ENCODE peak calls at places on chromosomes 12 and 14, in four cellular contexts. F, V, K and Z are unnamed samples.

GRCh38 chr14:66600416-66600815 is 92.5 kb downstream of the GPHN start:
- DNase-seq in F (no peak), V (peak), K (no peak), Z (no peak)

GRCh38 chr12:12992418-12993175 is 7.5 kb downstream of the HEBP1 start:
- DNase-seq in F (no peak), V (peak), K (no peak), Z (no peak)

GRCh38 chr12:111404362-111405148 is 1.2 kb upstream of the SH2B3 start:
- DNase-seq in F (no peak), V (no peak), K (peak), Z (peak)

GRCh38 chr14:31965735-31966598 is 111.1 kb upstream of the ARHGAP5 start:
- DNase-seq in F (no peak), V (no peak), K (no peak), Z (no peak)

GRCh38 chr14:98112211-98112780 is 1159.7 kb downstream of the BCL11B start:
- DNase-seq in F (no peak), V (no peak), K (no peak), Z (peak)

GRCh38 chr12:54749191-54749818 is 101.1 kb upstream of the DCD start:
- DNase-seq in F (peak), V (peak), K (peak), Z (peak)

GRCh38 chr14:64680013-64680674 is 24.1 kb upstream of the PLEKHG3 start:
- DNase-seq in F (no peak), V (peak), K (no peak), Z (peak)

GRCh38 chr12:103680591-103681065 is 93.6 kb downstream of the STAB2 start:
- DNase-seq in F (no peak), V (peak), K (no peak), Z (no peak)

GRCh38 chr12:102452605-102453004 is 27.8 kb downstream of the IGF1 start:
- DNase-seq in F (no peak), V (no peak), K (no peak), Z (no peak)

GRCh38 chr12:119036878-119037493 is 55.6 kb downstream of the SRRM4 start:
- DNase-seq in F (peak), V (no peak), K (peak), Z (peak)

GRCh38 chr12:113874999-113875561 is 91.0 kb downstream of the RBM19 start:
- DNase-seq in F (no peak), V (peak), K (no peak), Z (no peak)

GRCh38 chr14:99080306-99080705 is 191.7 kb downstream of the BCL11B start:
- DNase-seq in F (no peak), V (no peak), K (no peak), Z (no peak)

GRCh38 chr12:7460375-7461259 is 16.7 kb upstream of the CD163L1 start:
- DNase-seq in F (peak), V (peak), K (peak), Z (peak)

GRCh38 chr12:53048780-53049401 is 974 bp upstream of the TNS2 start:
- DNase-seq in F (no peak), V (peak), K (peak), Z (peak)

GRCh38 chr12:47360771-47361388 is 281.1 kb upstream of the AMIGO2 start:
- DNase-seq in F (no peak), V (no peak), K (peak), Z (no peak)

GRCh38 chr12:11497995-11498394 is 102.6 kb upstream of the PRB2 start:
- DNase-seq in F (no peak), V (no peak), K (no peak), Z (no peak)

GRCh38 chr12:130956009-130956408 is 2.3 kb downstream of the ADGRD1 start:
- DNase-seq in F (no peak), V (no peak), K (no peak), Z (no peak)

GRCh38 chr14:99348816-99349609 is 77.0 kb upstream of the BCL11B start:
- DNase-seq in F (no peak), V (no peak), K (no peak), Z (no peak)

GRCh38 chr12:39431002-39431796 is 11.7 kb downstream of the KIF21A start:
- DNase-seq in F (no peak), V (no peak), K (no peak), Z (no peak)

GRCh38 chr12:14059538-14059937 is 78.1 kb upstream of the GRIN2B start:
- DNase-seq in F (no peak), V (no peak), K (no peak), Z (no peak)

GRCh38 chr14:65594153-65594881 is 181.8 kb downstream of the FUT8 start:
- DNase-seq in F (no peak), V (no peak), K (no peak), Z (peak)

GRCh38 chr12:26939192-26939832 is 1.0 kb downstream of the FGFR1OP2 start:
- DNase-seq in F (no peak), V (no peak), K (no peak), Z (no peak)

GRCh38 chr12:52818376-52818775 is 4.5 kb upstream of the KRT4 start:
- DNase-seq in F (no peak), V (no peak), K (no peak), Z (no peak)

GRCh38 chr14:25061923-25062321 is 12.0 kb upstream of the STXBP6 start:
- DNase-seq in F (no peak), V (no peak), K (no peak), Z (no peak)

GRCh38 chr12:93591137-93591868 is 18.8 kb downstream of the SOCS2 start:
- DNase-seq in F (peak), V (peak), K (peak), Z (peak)

GRCh38 chr12:33752854-33753253 is 269.4 kb upstream of the ALG10 start:
- DNase-seq in F (no peak), V (no peak), K (no peak), Z (no peak)

GRCh38 chr12:84128117-84128991 is 784.2 kb downstream of the SLC6A15 start:
- DNase-seq in F (no peak), V (no peak), K (no peak), Z (no peak)

GRCh38 chr12:85016423-85016822 is 19.7 kb downstream of the TSPAN19 start:
- DNase-seq in F (no peak), V (peak), K (no peak), Z (no peak)

GRCh38 chr12:89704457-89704856 is 4.2 kb downstream of the ATP2B1 start:
- DNase-seq in F (no peak), V (no peak), K (no peak), Z (no peak)

GRCh38 chr12:23204933-23205778 is 580.2 kb downstream of the ETNK1 start:
- DNase-seq in F (no peak), V (peak), K (peak), Z (peak)

GRCh38 chr12:54993181-54993835 is 8.7 kb upstream of the TESPA1 start:
- DNase-seq in F (peak), V (peak), K (peak), Z (peak)

GRCh38 chr12:79547044-79547734 is 143.6 kb downstream of the PAWR start:
- DNase-seq in F (no peak), V (peak), K (peak), Z (peak)

GRCh38 chr14:69632154-69632553 is 20.8 kb downstream of the SUSD6 start:
- DNase-seq in F (no peak), V (no peak), K (no peak), Z (peak)

GRCh38 chr14:81673930-81674329 is 140.3 kb upstream of the SEL1L start:
- DNase-seq in F (no peak), V (no peak), K (no peak), Z (no peak)
- TF ChIP-seq CTCF in F (no peak), V (no peak), K (no peak), Z (no peak)

GRCh38 chr12:132633901-132634300 is 15.3 kb downstream of the P2RX2 start:
- DNase-seq in F (no peak), V (no peak), K (no peak), Z (no peak)
- TF ChIP-seq CTCF in F (no peak), V (no peak), K (no peak), Z (no peak)

GRCh38 chr12:107326237-107326636 is 232.9 kb upstream of the CRY1 start:
- DNase-seq in F (no peak), V (no peak), K (no peak), Z (no peak)
- TF ChIP-seq CTCF in F (no peak), V (no peak), K (no peak), Z (no peak)

DNA sequence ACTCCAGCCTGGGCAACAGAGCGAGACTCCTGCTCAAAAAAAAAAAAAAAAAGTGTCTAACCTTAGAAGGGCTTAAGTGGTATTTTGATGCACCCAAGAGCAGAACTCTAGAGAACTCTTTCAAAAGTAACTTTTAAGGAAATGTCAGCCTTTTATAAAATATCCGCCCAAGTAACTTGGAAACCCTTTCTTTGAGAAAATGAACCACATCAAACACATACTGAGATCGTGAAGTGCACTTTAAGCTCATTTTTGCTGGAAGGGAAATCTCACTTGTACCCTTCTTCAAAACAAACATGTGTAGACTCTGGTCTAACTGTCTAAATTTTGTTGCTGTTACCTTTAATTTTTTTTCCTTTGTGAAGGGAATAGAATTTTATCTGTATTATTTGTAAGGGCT is 5.5 kb downstream of the C12orf56 start:
- DNase-seq in F (no peak), V (no peak), K (no peak), Z (no peak)
- TF ChIP-seq CTCF in F (no peak), V (no peak), K (no peak), Z (no peak)

GRCh38 chr12:110244829-110245228 is 36.2 kb upstream of the ATP2A2 start:
- DNase-seq in F (no peak), V (no peak), K (no peak), Z (peak)

GRCh38 chr12:110247340-110248095 is 33.5 kb upstream of the ATP2A2 start:
- DNase-seq in F (no peak), V (no peak), K (no peak), Z (no peak)

GRCh38 chr12:110246690-110247339 is 34.2 kb upstream of the ATP2A2 start:
- DNase-seq in F (no peak), V (no peak), K (no peak), Z (no peak)

GRCh38 chr12:110244372-110244771 is 36.7 kb upstream of the ATP2A2 start:
- DNase-seq in F (no peak), V (no peak), K (no peak), Z (no peak)

DNA sequence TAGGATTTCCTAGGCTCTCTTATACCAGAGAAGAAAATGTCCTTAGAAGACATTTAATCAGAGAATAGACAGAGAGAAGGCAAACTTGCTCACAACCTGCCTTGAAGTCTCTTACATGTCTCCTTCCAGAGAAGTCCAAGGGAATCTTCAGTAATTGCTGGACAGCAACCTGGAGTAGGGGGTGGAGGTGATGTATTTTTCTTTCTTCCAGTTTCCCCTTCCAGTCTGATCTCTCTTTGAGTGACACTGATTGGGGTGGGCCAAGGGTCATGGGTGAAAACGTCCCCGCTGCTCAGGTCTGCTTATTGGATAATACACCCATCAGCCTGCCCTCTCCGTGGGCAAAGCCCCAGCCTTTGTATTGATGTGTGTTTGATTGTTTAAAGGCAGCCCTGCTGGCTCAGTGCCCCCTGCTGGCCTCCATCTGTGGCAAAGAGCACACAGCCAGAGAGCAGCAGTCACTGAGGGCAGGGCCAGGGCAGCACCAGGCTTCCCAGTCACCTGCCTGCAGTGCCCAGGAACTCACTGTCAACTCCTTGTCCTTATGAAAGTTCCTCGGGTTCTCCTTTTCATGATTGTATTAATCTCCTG is 35.7 kb upstream of the ATP2A2 start:
- DNase-seq in F (peak), V (no peak), K (peak), Z (no peak)
- TF ChIP-seq CTCF in F (peak), V (peak), K (no peak), Z (no peak)

DNA sequence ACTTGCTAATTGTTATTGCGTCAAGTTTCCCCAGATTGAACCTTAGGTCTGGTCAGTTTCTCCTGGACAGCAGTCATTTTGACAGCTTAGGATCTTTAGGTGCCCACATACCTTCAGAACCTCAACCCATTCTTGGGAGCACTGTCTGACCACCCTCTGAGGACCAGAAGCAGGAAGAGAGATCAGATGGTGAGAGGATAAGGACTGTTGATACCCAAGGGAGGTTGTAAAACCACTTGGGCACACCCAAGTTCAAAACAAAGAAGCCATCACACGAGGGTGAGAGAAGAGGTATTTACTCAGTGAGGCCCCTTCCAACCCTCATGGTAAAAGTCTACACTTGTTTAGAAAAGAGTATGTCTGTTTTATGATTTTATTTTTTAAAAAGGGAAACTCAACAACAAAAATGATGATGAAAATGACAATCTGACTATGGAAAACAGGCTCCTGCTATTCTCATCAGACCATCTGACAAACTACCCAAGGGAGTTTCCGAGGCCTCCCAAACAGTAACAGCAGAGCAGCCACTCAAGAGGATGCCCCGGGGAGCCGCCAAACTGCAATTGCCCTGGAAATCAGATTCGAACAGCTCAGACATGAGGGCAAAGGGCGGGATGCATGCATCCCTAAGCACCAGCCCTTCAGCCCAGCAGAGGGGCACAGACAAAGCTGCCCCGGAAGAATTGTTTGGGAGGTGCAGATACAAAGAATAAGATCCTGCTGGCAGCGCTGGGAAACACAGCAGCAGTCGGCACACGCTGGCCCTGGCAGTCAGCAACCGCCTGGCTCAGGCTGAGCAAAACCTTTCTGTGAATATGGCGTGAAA is 162.6 kb upstream of the PLEKHG7 start:
- DNase-seq in F (peak), V (no peak), K (no peak), Z (peak)
- TF ChIP-seq CTCF in F (no peak), V (no peak), K (no peak), Z (no peak)

GRCh38 chr14:68547305-68548193 is 245.3 kb downstream of the ZFP36L1 start:
- DNase-seq in F (no peak), V (peak), K (no peak), Z (no peak)
- TF ChIP-seq CTCF in F (no peak), V (peak), K (no peak), Z (no peak)

GRCh38 chr12:31965090-31965489 is 5.9 kb downstream of the RESF1 start:
- DNase-seq in F (no peak), V (no peak), K (no peak), Z (no peak)
- TF ChIP-seq CTCF in F (no peak), V (no peak), K (no peak), Z (no peak)

GRCh38 chr14:81252278-81252677 is 31.5 kb upstream of the GTF2A1 start:
- DNase-seq in F (no peak), V (no peak), K (no peak), Z (no peak)
- TF ChIP-seq CTCF in F (no peak), V (no peak), K (no peak), Z (no peak)